ENCODE peak calls at places on chromosomes 16 and 17, in six cellular contexts. One of them, this sample, is unnamed.

GRCh38 chr16:5615868-5616642 is 518.5 kb upstream of the EEF2KMT start:
- DNase-seq in NCI-H2029: peak
- DNase-seq in astrocyte of the cerebellum: peak
- DNase-seq in lower leg skin: no peak
- DNase-seq in CD8-positive, alpha-beta memory T cell: no peak
- DNase-seq in type B pancreatic cell: peak
- DNase-seq in this sample: no peak

GRCh38 chr17:55536205-55536604 is 25.0 kb upstream of the SMIM36 start:
- DNase-seq in astrocyte of the cerebellum: no peak
- DNase-seq in CD8-positive, alpha-beta memory T cell: no peak
- DNase-seq in lower leg skin: no peak
- DNase-seq in NCI-H2029: no peak
- DNase-seq in type B pancreatic cell: no peak
- DNase-seq in this sample: no peak

GRCh38 chr17:29090746-29091395 is 47.9 kb downstream of the PIPOX start:
- DNase-seq in CD8-positive, alpha-beta memory T cell: no peak
- DNase-seq in astrocyte of the cerebellum: no peak
- DNase-seq in lower leg skin: no peak
- DNase-seq in type B pancreatic cell: no peak
- DNase-seq in NCI-H2029: no peak
- DNase-seq in this sample: no peak

GRCh38 chr17:30565073-30565935 is 88.1 kb downstream of the GOSR1 start:
- DNase-seq in type B pancreatic cell: no peak
- DNase-seq in NCI-H2029: no peak
- DNase-seq in astrocyte of the cerebellum: no peak
- DNase-seq in lower leg skin: no peak
- DNase-seq in CD8-positive, alpha-beta memory T cell: no peak
- DNase-seq in this sample: no peak

GRCh38 chr17:46035112-46035818 is 36.2 kb downstream of the STH start:
- DNase-seq in lower leg skin: no peak
- DNase-seq in type B pancreatic cell: no peak
- DNase-seq in CD8-positive, alpha-beta memory T cell: no peak
- DNase-seq in NCI-H2029: no peak
- DNase-seq in astrocyte of the cerebellum: no peak
- DNase-seq in this sample: no peak

GRCh38 chr17:43671075-43671692 is 9.5 kb upstream of the MEOX1 start:
- DNase-seq in lower leg skin: no peak
- DNase-seq in type B pancreatic cell: no peak
- DNase-seq in CD8-positive, alpha-beta memory T cell: no peak
- DNase-seq in NCI-H2029: peak
- DNase-seq in astrocyte of the cerebellum: no peak
- DNase-seq in this sample: no peak

GRCh38 chr17:78407387-78407990 is 29.0 kb downstream of the PGS1 start:
- DNase-seq in lower leg skin: no peak
- DNase-seq in type B pancreatic cell: no peak
- DNase-seq in CD8-positive, alpha-beta memory T cell: no peak
- DNase-seq in NCI-H2029: no peak
- DNase-seq in astrocyte of the cerebellum: no peak
- DNase-seq in this sample: no peak

GRCh38 chr17:3983945-3984484 is 19.8 kb upstream of the ATP2A3 start:
- DNase-seq in lower leg skin: no peak
- DNase-seq in astrocyte of the cerebellum: no peak
- DNase-seq in type B pancreatic cell: no peak
- DNase-seq in CD8-positive, alpha-beta memory T cell: no peak
- DNase-seq in NCI-H2029: peak
- DNase-seq in this sample: no peak

GRCh38 chr17:5821057-5821456 is 236.7 kb upstream of the NLRP1 start:
- DNase-seq in astrocyte of the cerebellum: no peak
- DNase-seq in lower leg skin: no peak
- DNase-seq in NCI-H2029: no peak
- DNase-seq in CD8-positive, alpha-beta memory T cell: no peak
- DNase-seq in type B pancreatic cell: no peak
- DNase-seq in this sample: no peak

GRCh38 chr17:82924812-82925211 is 85.0 kb upstream of the ZNF750 start:
- DNase-seq in astrocyte of the cerebellum: no peak
- DNase-seq in type B pancreatic cell: no peak
- DNase-seq in NCI-H2029: no peak
- DNase-seq in CD8-positive, alpha-beta memory T cell: no peak
- DNase-seq in lower leg skin: no peak
- DNase-seq in this sample: no peak